ENCODE peak calls at places on chromosomes 7 and 10, in four cellular contexts. One of them, this sample, is unnamed.

GRCh38 chr7:14507617-14508016 is 394.9 kb downstream of the DGKB start:
- DNase-seq in GM23338: no peak
- DNase-seq in HepG2: no peak
- DNase-seq in SK-N-SH: no peak
- DNase-seq in this sample: no peak

GRCh38 chr7:27581119-27581518 is 81.6 kb downstream of the HIBADH start:
- DNase-seq in GM23338: no peak
- DNase-seq in HepG2: no peak
- DNase-seq in SK-N-SH: no peak
- DNase-seq in this sample: no peak

GRCh38 chr10:28715757-28716156 is 38.4 kb downstream of the BAMBI start:
- DNase-seq in GM23338: no peak
- DNase-seq in HepG2: peak
- DNase-seq in SK-N-SH: no peak
- DNase-seq in this sample: no peak

GRCh38 chr10:128551475-128551874 is 425.3 kb upstream of the MKI67 start:
- DNase-seq in GM23338: no peak
- DNase-seq in HepG2: no peak
- DNase-seq in SK-N-SH: no peak
- DNase-seq in this sample: no peak

GRCh38 chr10:119342017-119342734 is 134.8 kb downstream of the GRK5 start:
- DNase-seq in GM23338: no peak
- DNase-seq in HepG2: no peak
- DNase-seq in SK-N-SH: no peak
- DNase-seq in this sample: no peak

GRCh38 chr7:56046728-56047445 is 4.4 kb downstream of the PSPH start:
- DNase-seq in GM23338: no peak
- DNase-seq in HepG2: peak
- DNase-seq in SK-N-SH: no peak
- DNase-seq in this sample: peak

GRCh38 chr7:68730871-68731403 is 867.3 kb upstream of the AUTS2 start:
- DNase-seq in GM23338: no peak
- DNase-seq in HepG2: peak
- DNase-seq in SK-N-SH: no peak
- DNase-seq in this sample: no peak

GRCh38 chr7:97771576-97771975 is 39.7 kb downstream of the TAC1 start:
- DNase-seq in GM23338: no peak
- DNase-seq in HepG2: no peak
- DNase-seq in SK-N-SH: no peak
- DNase-seq in this sample: no peak

GRCh38 chr10:122342293-122343134 is 32.0 kb upstream of the PLEKHA1 start:
- DNase-seq in GM23338: peak
- DNase-seq in HepG2: peak
- DNase-seq in SK-N-SH: peak
- DNase-seq in this sample: peak

GRCh38 chr7:16040381-16040780 is 353.9 kb upstream of the MEOX2 start:
- DNase-seq in GM23338: no peak
- DNase-seq in HepG2: no peak
- DNase-seq in SK-N-SH: no peak
- DNase-seq in this sample: no peak

GRCh38 chr10:13853854-13854253 is 267.1 kb downstream of the PRPF18 start:
- DNase-seq in GM23338: no peak
- DNase-seq in HepG2: no peak
- DNase-seq in SK-N-SH: no peak
- DNase-seq in this sample: peak

GRCh38 chr10:75612904-75613684 is 181.7 kb downstream of the LRMDA start:
- DNase-seq in GM23338: no peak
- DNase-seq in HepG2: no peak
- DNase-seq in SK-N-SH: no peak
- DNase-seq in this sample: no peak

GRCh38 chr7:102289051-102289450 is 2.4 kb downstream of the SH2B2 start:
- DNase-seq in GM23338: no peak
- DNase-seq in HepG2: no peak
- DNase-seq in SK-N-SH: no peak
- DNase-seq in this sample: no peak

GRCh38 chr10:5147255-5147980 is 37.5 kb downstream of the AKR1C8 start:
- DNase-seq in GM23338: no peak
- DNase-seq in HepG2: peak
- DNase-seq in SK-N-SH: no peak
- DNase-seq in this sample: no peak

GRCh38 chr10:112985701-112986510 is 35.9 kb downstream of the TCF7L2 start:
- DNase-seq in GM23338: no peak
- DNase-seq in HepG2: no peak
- DNase-seq in SK-N-SH: no peak
- DNase-seq in this sample: no peak

GRCh38 chr7:36607741-36608140 is 116.6 kb downstream of the AOAH start:
- DNase-seq in GM23338: no peak
- DNase-seq in HepG2: no peak
- DNase-seq in SK-N-SH: no peak
- DNase-seq in this sample: no peak

GRCh38 chr7:22545539-22545938 is 45.6 kb upstream of the STEAP1B start:
- DNase-seq in GM23338: no peak
- DNase-seq in HepG2: no peak
- DNase-seq in SK-N-SH: no peak
- DNase-seq in this sample: no peak

GRCh38 chr10:65365878-65366277 is 1560.0 kb upstream of the LRRTM3 start:
- DNase-seq in GM23338: no peak
- DNase-seq in HepG2: no peak
- DNase-seq in SK-N-SH: no peak
- DNase-seq in this sample: no peak

GRCh38 chr10:98119891-98120290 is 14.6 kb upstream of the R3HCC1L start:
- DNase-seq in GM23338: no peak
- DNase-seq in HepG2: no peak
- DNase-seq in SK-N-SH: no peak
- DNase-seq in this sample: no peak

GRCh38 chr7:139731802-139732470 is 45.9 kb downstream of the HIPK2 start:
- DNase-seq in GM23338: no peak
- DNase-seq in HepG2: peak
- DNase-seq in SK-N-SH: no peak
- DNase-seq in this sample: peak

GRCh38 chr10:60238408-60239100 is 151.1 kb downstream of the ANK3 start:
- DNase-seq in GM23338: peak
- DNase-seq in HepG2: no peak
- DNase-seq in SK-N-SH: peak
- DNase-seq in this sample: no peak

GRCh38 chr10:52644678-52645434 is 127.7 kb downstream of the MBL2 start:
- DNase-seq in GM23338: peak
- DNase-seq in HepG2: peak
- DNase-seq in SK-N-SH: peak
- DNase-seq in this sample: peak

GRCh38 chr7:5693529-5693928 is 87.9 kb downstream of the RNF216 start:
- DNase-seq in GM23338: peak
- DNase-seq in HepG2: peak
- DNase-seq in SK-N-SH: no peak
- DNase-seq in this sample: peak

GRCh38 chr7:50300336-50300735 is 4.2 kb upstream of the IKZF1 start:
- DNase-seq in GM23338: no peak
- DNase-seq in HepG2: no peak
- DNase-seq in SK-N-SH: no peak
- DNase-seq in this sample: no peak
- H2AFZ ChIP-seq in GM23338: no peak
- H2AFZ ChIP-seq in HepG2: no peak
- H2AFZ ChIP-seq in SK-N-SH: no peak
- H2AFZ ChIP-seq in this sample: no peak

GRCh38 chr10:43090664-43091063 is 13.8 kb downstream of the RET start:
- DNase-seq in GM23338: no peak
- DNase-seq in HepG2: no peak
- DNase-seq in SK-N-SH: no peak
- DNase-seq in this sample: no peak

GRCh38 chr10:43090188-43090587 is 13.3 kb downstream of the RET start:
- DNase-seq in GM23338: no peak
- DNase-seq in HepG2: no peak
- DNase-seq in SK-N-SH: no peak
- DNase-seq in this sample: no peak

GRCh38 chr10:43091846-43092245 is 15.0 kb downstream of the RET start:
- DNase-seq in GM23338: no peak
- DNase-seq in HepG2: no peak
- DNase-seq in SK-N-SH: no peak
- DNase-seq in this sample: no peak

GRCh38 chr10:43093423-43094090 is 16.7 kb downstream of the RET start:
- DNase-seq in GM23338: peak
- DNase-seq in HepG2: no peak
- DNase-seq in SK-N-SH: peak
- DNase-seq in this sample: no peak

DNA sequence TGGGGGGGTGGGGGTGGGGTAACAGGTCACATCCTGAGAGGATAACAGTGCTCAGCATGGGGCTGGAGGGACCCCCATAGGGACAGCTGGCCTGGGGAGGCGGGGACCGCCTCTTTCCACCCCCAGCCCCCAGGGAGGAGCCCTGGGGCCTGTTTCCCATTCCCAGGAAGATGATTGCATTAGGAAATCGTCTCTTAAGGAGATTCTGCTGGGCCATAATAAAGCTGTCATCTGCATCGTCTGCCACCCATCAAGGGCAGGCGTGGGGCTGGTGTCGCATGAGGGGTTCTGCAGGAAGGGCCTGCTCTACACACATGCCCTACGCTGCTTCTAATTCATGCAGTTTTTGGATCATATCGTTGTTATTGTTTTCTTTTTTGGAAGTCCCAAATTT is 17.2 kb downstream of the RET start:
- DNase-seq in GM23338: no peak
- DNase-seq in HepG2: no peak
- DNase-seq in SK-N-SH: peak
- DNase-seq in this sample: no peak
- TF ChIP-seq POLR2AphosphoS5 in GM23338: no peak
- TF ChIP-seq POLR2AphosphoS5 in HepG2: no peak
- TF ChIP-seq POLR2AphosphoS5 in SK-N-SH: no peak
- TF ChIP-seq POLR2AphosphoS5 in this sample: no peak

GRCh38 chr10:6498771-6499170 is 81.3 kb downstream of the PRKCQ start:
- DNase-seq in GM23338: no peak
- DNase-seq in HepG2: no peak
- DNase-seq in SK-N-SH: no peak
- DNase-seq in this sample: no peak
- H3K27ac ChIP-seq in GM23338: no peak
- H3K27ac ChIP-seq in HepG2: no peak
- H3K27ac ChIP-seq in SK-N-SH: no peak
- H3K27ac ChIP-seq in this sample: no peak

GRCh38 chr10:17061418-17061817 is 68.2 kb downstream of the CUBN start:
- DNase-seq in GM23338: no peak
- DNase-seq in HepG2: no peak
- DNase-seq in SK-N-SH: no peak
- DNase-seq in this sample: no peak
- H2AFZ ChIP-seq in GM23338: no peak
- H2AFZ ChIP-seq in HepG2: no peak
- H2AFZ ChIP-seq in SK-N-SH: no peak
- H2AFZ ChIP-seq in this sample: no peak

DNA sequence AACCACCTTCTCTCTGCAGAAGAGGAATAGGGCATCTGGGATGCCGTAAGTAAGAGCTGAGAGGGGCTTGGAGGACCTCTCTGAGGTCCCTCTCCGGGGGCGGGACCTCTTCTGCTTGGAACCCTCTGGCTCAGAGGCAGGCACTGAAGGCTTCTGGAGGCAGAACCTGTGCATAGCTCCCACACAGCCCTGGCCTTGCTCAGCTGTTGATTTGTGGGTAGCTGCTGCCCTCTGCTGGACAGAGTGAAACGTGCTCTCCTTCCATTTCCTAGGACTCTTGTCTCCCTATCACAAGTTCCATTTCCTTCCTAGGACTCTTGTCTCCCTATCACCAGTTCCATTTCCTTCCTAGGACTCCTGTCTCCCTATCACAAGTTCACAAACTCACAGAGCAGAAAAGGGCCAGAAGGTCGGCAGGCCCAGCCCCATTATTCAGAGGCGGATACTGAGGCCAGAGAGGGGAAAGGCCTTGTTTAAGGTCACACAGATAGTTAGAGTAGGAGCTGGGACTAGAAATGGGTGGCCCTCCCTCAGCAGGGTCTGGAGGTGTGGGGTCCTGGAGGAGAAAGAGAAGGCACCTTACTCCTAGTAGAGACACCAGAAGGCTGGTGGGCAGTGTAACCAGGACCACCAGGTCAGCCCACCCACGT is 30.3 kb upstream of the GARS1 start:
- DNase-seq in GM23338: peak
- DNase-seq in HepG2: peak
- DNase-seq in SK-N-SH: peak
- DNase-seq in this sample: peak
- TF ChIP-seq POLR2AphosphoS5 in GM23338: no peak
- TF ChIP-seq POLR2AphosphoS5 in HepG2: no peak
- TF ChIP-seq POLR2AphosphoS5 in SK-N-SH: no peak
- TF ChIP-seq POLR2AphosphoS5 in this sample: no peak

GRCh38 chr10:96988421-96988820 is 156.3 kb downstream of the LCOR start:
- DNase-seq in GM23338: no peak
- DNase-seq in HepG2: no peak
- DNase-seq in SK-N-SH: no peak
- DNase-seq in this sample: no peak
- H3K27ac ChIP-seq in GM23338: no peak
- H3K27ac ChIP-seq in HepG2: no peak
- H3K27ac ChIP-seq in SK-N-SH: peak
- H3K27ac ChIP-seq in this sample: no peak

GRCh38 chr7:44155191-44156185 is 14.4 kb upstream of the MYL7 start:
- DNase-seq in GM23338: no peak
- DNase-seq in HepG2: no peak
- DNase-seq in SK-N-SH: no peak
- DNase-seq in this sample: no peak

GRCh38 chr7:44152971-44153947 is 12.1 kb upstream of the MYL7 start:
- DNase-seq in GM23338: peak
- DNase-seq in HepG2: no peak
- DNase-seq in SK-N-SH: no peak
- DNase-seq in this sample: no peak

GRCh38 chr7:44156453-44157010 is 15.4 kb upstream of the MYL7 start:
- DNase-seq in GM23338: no peak
- DNase-seq in HepG2: no peak
- DNase-seq in SK-N-SH: no peak
- DNase-seq in this sample: no peak

GRCh38 chr7:44153948-44154335 is 12.8 kb upstream of the MYL7 start:
- DNase-seq in GM23338: no peak
- DNase-seq in HepG2: no peak
- DNase-seq in SK-N-SH: no peak
- DNase-seq in this sample: no peak

GRCh38 chr7:44154703-44155102 is 13.6 kb upstream of the MYL7 start:
- DNase-seq in GM23338: no peak
- DNase-seq in HepG2: no peak
- DNase-seq in SK-N-SH: no peak
- DNase-seq in this sample: no peak
- H2AFZ ChIP-seq in GM23338: no peak
- H2AFZ ChIP-seq in HepG2: no peak
- H2AFZ ChIP-seq in SK-N-SH: no peak
- H2AFZ ChIP-seq in this sample: no peak

GRCh38 chr10:11223507-11224157 is 206.0 kb downstream of the CELF2 start:
- DNase-seq in GM23338: no peak
- DNase-seq in HepG2: no peak
- DNase-seq in SK-N-SH: no peak
- DNase-seq in this sample: no peak
- TF ChIP-seq POLR2AphosphoS5 in GM23338: no peak
- TF ChIP-seq POLR2AphosphoS5 in HepG2: no peak
- TF ChIP-seq POLR2AphosphoS5 in SK-N-SH: no peak
- TF ChIP-seq POLR2AphosphoS5 in this sample: no peak